ENCODE peak calls at places on chromosomes 2 and 18, in seven cellular contexts. O is RPMI7951, X is nephron progenitor cell, G is ELF-1, T is foreskin fibroblast, M is SJSA1, W is GM04504. C is an unnamed sample.

GRCh38 chr2:135581282-135581681 is 50.0 kb downstream of the R3HDM1 start:
- DNase-seq in O (no peak), X (no peak), G (no peak), T (no peak), M (no peak), W (no peak), C (no peak)

GRCh38 chr2:54648256-54648655 is 75.2 kb upstream of the EML6 start:
- DNase-seq in O (no peak), X (no peak), G (no peak), T (no peak), M (no peak), W (no peak), C (no peak)

GRCh38 chr2:106126705-106127281 is 67.3 kb downstream of the UXS1 start:
- DNase-seq in O (no peak), X (no peak), G (no peak), T (no peak), M (no peak), W (no peak), C (no peak)

GRCh38 chr18:69813559-69813958 is 134.1 kb downstream of the CD226 start:
- DNase-seq in O (no peak), X (no peak), G (no peak), T (no peak), M (no peak), W (no peak), C (no peak)

GRCh38 chr2:105344704-105345345 is 7.5 kb downstream of the C2orf49 start:
- DNase-seq in O (peak; percentile 59), X (no peak), G (no peak), T (peak; percentile 65), M (no peak), W (no peak), C (no peak)

GRCh38 chr2:86037141-86037794 is 68.4 kb downstream of the POLR1A start:
- DNase-seq in O (peak; percentile 97), X (no peak), G (no peak), T (peak; percentile 97), M (no peak), W (peak; percentile 93), C (no peak)

GRCh38 chr2:117794668-117795067 is 19.8 kb upstream of the DDX18 start:
- DNase-seq in O (no peak), X (no peak), G (no peak), T (peak; percentile 59), M (no peak), W (no peak), C (no peak)

GRCh38 chr2:177888581-177888980 is 184.0 kb downstream of the PDE11A start:
- DNase-seq in O (no peak), X (no peak), G (no peak), T (no peak), M (no peak), W (no peak), C (no peak)

GRCh38 chr2:187614756-187615155 is 60.5 kb upstream of the TFPI start:
- DNase-seq in O (no peak), X (no peak), G (no peak), T (peak; percentile 43), M (no peak), W (no peak), C (no peak)

GRCh38 chr2:43542285-43542933 is 53.4 kb downstream of the THADA start:
- DNase-seq in O (peak; percentile 52), X (no peak), G (no peak), T (peak; percentile 73), M (no peak), W (no peak), C (no peak)

GRCh38 chr2:234373791-234374508 is 122.9 kb downstream of the ARL4C start:
- DNase-seq in O (no peak), X (no peak), G (no peak), T (no peak), M (no peak), W (no peak), C (no peak)

GRCh38 chr2:15911686-15912085 is 28.7 kb upstream of the MYCN start:
- DNase-seq in O (no peak), X (no peak), G (no peak), T (no peak), M (no peak), W (no peak), C (no peak)

GRCh38 chr18:61157451-61157850 is 175.8 kb upstream of the CDH20 start:
- DNase-seq in O (no peak), X (no peak), G (no peak), T (no peak), M (no peak), W (no peak), C (no peak)

GRCh38 chr2:225570000-225570399 is 170.5 kb downstream of the NYAP2 start:
- DNase-seq in O (no peak), X (no peak), G (no peak), T (no peak), M (no peak), W (no peak), C (no peak)

GRCh38 chr2:118290436-118291004 is 202.2 kb downstream of the INSIG2 start:
- DNase-seq in O (no peak), X (no peak), G (no peak), T (no peak), M (no peak), W (no peak), C (no peak)

GRCh38 chr2:168156661-168157060 is 90.7 kb downstream of the STK39 start:
- DNase-seq in O (peak; percentile 69), X (peak; percentile 15), G (peak; percentile 80), T (peak; percentile 87), M (no peak), W (peak; percentile 88), C (peak; percentile 38)